ENCODE peak calls at places on chromosome 12, in nine cellular contexts. P is upper lobe of left lung, Q is bronchial epithelial cell, D is uterus, F is NT2/D1, O is fibroblast of villous mesenchyme, S is skeletal muscle cell, K is Peyer's patch, N is left lung. R is an unnamed sample.

GRCh38 chr12:29692237-29692636 is 91.5 kb downstream of the TMTC1 start:
- DNase-seq in P (no peak), Q (no peak), D (no peak), F (no peak), O (no peak), S (no peak), K (no peak), N (no peak), R (no peak)

GRCh38 chr12:68200854-68201253 is 24.8 kb downstream of the IL26 start:
- DNase-seq in P (no peak), Q (no peak), D (no peak), F (no peak), O (no peak), S (no peak), K (no peak), N (no peak), R (no peak)

GRCh38 chr12:106954462-106955376 is 988 bp upstream of the TMEM263 start:
- DNase-seq in P (peak), Q (peak), D (peak), F (no peak), O (peak), S (no peak), K (peak), N (peak), R (peak)

GRCh38 chr12:124884587-124885438 is 21.1 kb upstream of the SCARB1 start:
- DNase-seq in P (no peak), Q (no peak), D (no peak), F (no peak), O (no peak), S (no peak), K (no peak), N (no peak), R (no peak)

GRCh38 chr12:54417712-54418440 is 1.2 kb downstream of the ITGA5 start:
- DNase-seq in P (peak), Q (no peak), D (no peak), F (no peak), O (no peak), S (no peak), K (no peak), N (peak), R (no peak)

GRCh38 chr12:84689638-84690037 is 223.0 kb downstream of the SLC6A15 start:
- DNase-seq in P (no peak), Q (no peak), D (no peak), F (no peak), O (no peak), S (no peak), K (no peak), N (no peak), R (no peak)

GRCh38 chr12:26126340-26127284 is 1.8 kb upstream of the BHLHE41 start:
- DNase-seq in P (peak), Q (peak), D (peak), F (peak), O (peak), S (peak), K (peak), N (peak), R (peak)

GRCh38 chr12:131909596-131910219 is 15.3 kb downstream of the ULK1 start:
- DNase-seq in P (peak), Q (no peak), D (no peak), F (no peak), O (no peak), S (no peak), K (no peak), N (no peak), R (no peak)

GRCh38 chr12:30896461-30896860 is 30.1 kb upstream of the TSPAN11 start:
- DNase-seq in P (no peak), Q (no peak), D (no peak), F (no peak), O (no peak), S (no peak), K (no peak), N (no peak), R (no peak)

GRCh38 chr12:56129210-56129691 is 1.2 kb downstream of the ESYT1 start:
- DNase-seq in P (peak), Q (peak), D (peak), F (no peak), O (peak), S (no peak), K (peak), N (peak), R (peak)

DNA sequence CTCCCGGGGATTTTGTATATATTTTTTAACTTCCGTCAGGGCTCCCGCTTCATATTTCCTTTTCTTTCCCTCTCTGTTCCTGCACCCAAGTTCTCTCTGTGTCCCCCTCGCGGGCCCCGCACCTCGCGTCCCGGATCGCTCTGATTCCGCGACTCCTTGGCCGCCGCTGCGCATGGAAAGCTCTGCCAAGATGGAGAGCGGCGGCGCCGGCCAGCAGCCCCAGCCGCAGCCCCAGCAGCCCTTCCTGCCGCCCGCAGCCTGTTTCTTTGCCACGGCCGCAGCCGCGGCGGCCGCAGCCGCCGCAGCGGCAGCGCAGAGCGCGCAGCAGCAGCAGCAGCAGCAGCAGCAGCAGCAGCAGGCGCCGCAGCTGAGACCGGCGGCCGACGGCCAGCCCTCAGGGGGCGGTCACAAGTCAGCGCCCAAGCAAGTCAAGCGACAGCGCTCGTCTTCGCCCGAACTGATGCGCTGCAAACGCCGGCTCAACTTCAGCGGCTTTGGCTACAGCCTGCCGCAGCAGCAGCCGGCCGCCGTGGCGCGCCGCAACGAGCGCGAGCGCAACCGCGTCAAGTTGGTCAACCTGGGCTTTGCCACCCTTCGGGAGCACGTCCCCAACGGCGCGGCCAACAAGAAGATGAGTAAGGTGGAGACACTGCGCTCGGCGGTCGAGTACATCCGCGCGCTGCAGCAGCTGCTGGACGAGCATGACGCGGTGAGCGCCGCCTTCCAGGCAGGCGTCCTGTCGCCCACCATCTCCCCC is 777 bp downstream of the ASCL1 start:
- DNase-seq in P (peak), Q (no peak), D (no peak), F (no peak), O (peak), S (no peak), K (no peak), N (no peak), R (no peak)
- H3K4me3 ChIP-seq in P (peak), Q (peak), D (peak), F (peak), O (peak), S (peak), K (peak), N (peak), R (peak)

GRCh38 chr12:27383429-27384260 is 51.0 kb downstream of the BMAL2 start:
- DNase-seq in P (no peak), Q (peak), D (peak), F (peak), O (peak), S (peak), K (peak), N (peak), R (peak)
- H3K4me3 ChIP-seq in P (no peak), Q (no peak), D (no peak), F (no peak), O (no peak), S (no peak), K (no peak), N (no peak), R (no peak)

DNA sequence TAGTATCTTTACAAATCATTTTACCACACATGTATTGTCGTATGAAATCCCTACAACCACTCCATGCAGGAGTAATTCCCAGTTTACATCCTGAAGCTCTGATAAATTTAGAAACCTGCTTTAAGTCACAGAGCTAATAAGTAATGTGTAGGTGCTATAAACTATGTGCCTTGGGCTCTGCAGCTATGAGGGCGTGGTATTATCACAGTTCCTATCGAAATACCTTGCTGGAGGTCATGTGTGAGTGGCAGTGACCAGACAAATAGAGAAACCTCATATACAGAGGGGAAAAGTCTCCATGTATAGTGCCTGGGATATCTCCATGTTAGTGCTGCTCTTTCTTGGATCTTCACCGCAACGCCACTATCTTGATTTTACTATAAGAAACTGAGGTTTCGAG is 898 bp upstream of the TBC1D15 start:
- DNase-seq in P (no peak), Q (no peak), D (no peak), F (no peak), O (no peak), S (no peak), K (no peak), N (no peak), R (no peak)
- H3K4me3 ChIP-seq in P (peak), Q (peak), D (peak), F (no peak), O (peak), S (no peak), K (no peak), N (peak), R (peak)

DNA sequence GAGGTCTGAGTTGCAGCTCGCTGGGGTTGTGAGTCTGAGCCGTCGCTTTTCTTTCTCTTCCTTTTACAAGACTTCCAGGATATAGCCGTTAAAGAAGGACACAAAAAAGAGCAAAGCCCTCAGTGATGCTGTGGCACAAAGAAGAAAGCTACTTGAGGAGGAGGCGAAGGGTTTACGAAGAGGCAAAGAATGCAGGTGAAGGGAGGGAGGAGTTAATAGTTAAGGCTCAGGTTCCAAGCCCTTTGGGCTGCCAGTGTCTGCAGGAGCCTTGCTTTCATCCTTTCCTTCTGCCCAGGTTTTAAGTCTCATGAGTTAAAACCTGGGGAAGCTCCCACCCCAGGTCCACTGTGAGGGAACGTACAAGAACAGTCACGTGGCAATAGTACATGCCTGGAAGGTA is 94.3 kb downstream of the ETV6 start:
- DNase-seq in P (no peak), Q (peak), D (no peak), F (peak), O (no peak), S (no peak), K (no peak), N (no peak), R (no peak)
- H3K4me3 ChIP-seq in P (no peak), Q (no peak), D (no peak), F (no peak), O (no peak), S (no peak), K (no peak), N (no peak), R (no peak)

DNA sequence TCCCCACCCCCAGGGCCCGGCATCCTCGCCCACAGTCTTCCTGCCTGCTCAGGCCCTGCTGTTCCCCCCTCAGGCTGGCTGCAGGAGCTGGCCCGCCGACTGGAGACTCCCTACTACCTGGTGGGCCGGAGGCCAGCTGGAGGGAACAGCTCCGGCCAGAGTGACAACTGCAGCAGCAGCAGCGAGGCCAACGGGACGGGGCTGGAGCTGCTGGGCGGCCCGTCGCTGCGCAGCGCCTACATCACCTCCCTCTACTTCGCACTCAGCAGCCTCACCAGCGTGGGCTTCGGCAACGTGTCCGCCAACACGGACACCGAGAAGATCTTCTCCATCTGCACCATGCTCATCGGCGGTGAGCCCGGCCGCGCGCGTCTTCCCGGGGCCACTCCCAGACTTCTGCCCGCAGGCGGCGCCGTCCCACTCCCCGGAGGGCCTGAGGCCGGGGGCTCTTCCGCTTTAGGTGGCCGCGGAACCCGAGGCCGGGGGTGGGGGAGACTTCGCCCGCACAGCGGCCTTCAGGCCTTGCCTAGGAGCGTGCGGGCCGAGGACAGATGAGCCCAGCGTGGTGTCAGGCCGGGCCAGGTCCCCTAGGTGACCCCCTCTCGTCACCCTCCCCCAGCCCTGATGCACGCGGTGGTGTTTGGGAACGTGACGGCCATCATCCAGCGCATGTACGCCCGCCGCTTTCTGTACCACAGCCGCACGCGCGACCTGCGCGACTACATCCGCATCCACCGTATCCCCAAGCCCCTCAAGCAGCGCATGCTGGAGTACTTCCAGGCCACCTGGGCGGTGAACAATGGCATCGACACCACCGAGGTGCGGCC is 10.2 kb downstream of the KCNH3 start:
- DNase-seq in P (peak), Q (no peak), D (no peak), F (no peak), O (peak), S (no peak), K (peak), N (no peak), R (peak)
- H3K4me3 ChIP-seq in P (peak), Q (peak), D (peak), F (no peak), O (peak), S (peak), K (peak), N (peak), R (peak)

GRCh38 chr12:45633733-45634132 is 95.8 kb upstream of the ARID2 start:
- DNase-seq in P (no peak), Q (no peak), D (no peak), F (no peak), O (no peak), S (no peak), K (no peak), N (no peak), R (no peak)
- H3K4me3 ChIP-seq in P (no peak), Q (no peak), D (no peak), F (no peak), O (no peak), S (no peak), K (no peak), N (no peak), R (no peak)

GRCh38 chr12:9365296-9365695 is 157.1 kb upstream of the PZP start:
- DNase-seq in P (no peak), Q (peak), D (no peak), F (no peak), O (peak), S (no peak), K (no peak), N (no peak), R (no peak)
- H3K4me3 ChIP-seq in P (no peak), Q (no peak), D (no peak), F (no peak), O (no peak), S (no peak), K (no peak), N (no peak), R (no peak)

R was measured in upper lobe of right lung.